ENCODE peak calls at places on chromosomes 16 and 17, in eight cellular contexts. One of them, this sample, is unnamed.

GRCh38 chr17:3893003-3893719 is at the start of gene CAMKK1:
- DNase-seq in epithelial cell of esophagus: peak; percentile 81
- DNase-seq in SW 1271: peak; percentile 49
- DNase-seq in NCI-H1417: peak; percentile 93
- DNase-seq in EL: peak; percentile 88
- DNase-seq in activated effector memory CD4-positive, alpha-beta T cell treated with anti-CD3 and anti-CD28 coated beads, Interleukin-2, amount 50 U/mL, for 16 hours: peak; percentile 96
- DNase-seq in AG09309: no peak
- DNase-seq in HEK293T: peak; percentile 96
- DNase-seq in this sample: peak; percentile 54

GRCh38 chr16:7391694-7392093 is 59.0 kb downstream of the RBFOX1 start:
- DNase-seq in SW 1271: no peak
- DNase-seq in NCI-H1417: no peak
- DNase-seq in epithelial cell of esophagus: no peak
- DNase-seq in activated effector memory CD4-positive, alpha-beta T cell treated with anti-CD3 and anti-CD28 coated beads, Interleukin-2, amount 50 U/mL, for 16 hours: no peak
- DNase-seq in HEK293T: no peak
- DNase-seq in AG09309: no peak
- DNase-seq in EL: no peak
- DNase-seq in this sample: no peak

GRCh38 chr16:58366247-58367031 is 25.8 kb upstream of the GINS3 start:
- DNase-seq in epithelial cell of esophagus: peak; percentile 95
- DNase-seq in HEK293T: no peak
- DNase-seq in NCI-H1417: no peak
- DNase-seq in SW 1271: no peak
- DNase-seq in activated effector memory CD4-positive, alpha-beta T cell treated with anti-CD3 and anti-CD28 coated beads, Interleukin-2, amount 50 U/mL, for 16 hours: no peak
- DNase-seq in AG09309: no peak
- DNase-seq in EL: peak; percentile 36
- DNase-seq in this sample: no peak

GRCh38 chr17:968812-969766 is 10.5 kb downstream of the NXN start:
- DNase-seq in activated effector memory CD4-positive, alpha-beta T cell treated with anti-CD3 and anti-CD28 coated beads, Interleukin-2, amount 50 U/mL, for 16 hours: no peak
- DNase-seq in AG09309: no peak
- DNase-seq in NCI-H1417: peak; percentile 11
- DNase-seq in HEK293T: no peak
- DNase-seq in epithelial cell of esophagus: peak; percentile 68
- DNase-seq in SW 1271: no peak
- DNase-seq in EL: peak; percentile 71
- DNase-seq in this sample: no peak

GRCh38 chr16:50156590-50156989 is 3.5 kb downstream of the TENT4B start:
- DNase-seq in activated effector memory CD4-positive, alpha-beta T cell treated with anti-CD3 and anti-CD28 coated beads, Interleukin-2, amount 50 U/mL, for 16 hours: no peak
- DNase-seq in EL: no peak
- DNase-seq in NCI-H1417: no peak
- DNase-seq in HEK293T: no peak
- DNase-seq in epithelial cell of esophagus: no peak
- DNase-seq in AG09309: no peak
- DNase-seq in SW 1271: no peak
- DNase-seq in this sample: no peak

GRCh38 chr16:25012525-25012991 is 2.6 kb downstream of the ARHGAP17 start:
- DNase-seq in SW 1271: no peak
- DNase-seq in AG09309: peak; percentile 95
- DNase-seq in EL: peak; percentile 92
- DNase-seq in NCI-H1417: no peak
- DNase-seq in HEK293T: no peak
- DNase-seq in epithelial cell of esophagus: peak; percentile 68
- DNase-seq in activated effector memory CD4-positive, alpha-beta T cell treated with anti-CD3 and anti-CD28 coated beads, Interleukin-2, amount 50 U/mL, for 16 hours: no peak
- DNase-seq in this sample: peak; percentile 5

GRCh38 chr16:51376080-51376479 is 225.0 kb upstream of the SALL1 start:
- DNase-seq in epithelial cell of esophagus: no peak
- DNase-seq in activated effector memory CD4-positive, alpha-beta T cell treated with anti-CD3 and anti-CD28 coated beads, Interleukin-2, amount 50 U/mL, for 16 hours: no peak
- DNase-seq in NCI-H1417: no peak
- DNase-seq in EL: no peak
- DNase-seq in SW 1271: no peak
- DNase-seq in HEK293T: no peak
- DNase-seq in AG09309: no peak
- DNase-seq in this sample: no peak

GRCh38 chr17:30208214-30208613 is 27.3 kb downstream of the SLC6A4 start:
- DNase-seq in HEK293T: no peak
- DNase-seq in epithelial cell of esophagus: no peak
- DNase-seq in SW 1271: no peak
- DNase-seq in EL: no peak
- DNase-seq in NCI-H1417: no peak
- DNase-seq in activated effector memory CD4-positive, alpha-beta T cell treated with anti-CD3 and anti-CD28 coated beads, Interleukin-2, amount 50 U/mL, for 16 hours: no peak
- DNase-seq in AG09309: no peak
- DNase-seq in this sample: no peak

GRCh38 chr16:2035431-2036199 is 8.9 kb downstream of the NHERF2 start:
- DNase-seq in EL: peak; percentile 96
- DNase-seq in activated effector memory CD4-positive, alpha-beta T cell treated with anti-CD3 and anti-CD28 coated beads, Interleukin-2, amount 50 U/mL, for 16 hours: no peak
- DNase-seq in epithelial cell of esophagus: no peak
- DNase-seq in NCI-H1417: peak; percentile 70
- DNase-seq in SW 1271: no peak
- DNase-seq in HEK293T: no peak
- DNase-seq in AG09309: peak; percentile 57
- DNase-seq in this sample: no peak

GRCh38 chr16:82684246-82684645 is 57.5 kb downstream of the CDH13 start:
- DNase-seq in activated effector memory CD4-positive, alpha-beta T cell treated with anti-CD3 and anti-CD28 coated beads, Interleukin-2, amount 50 U/mL, for 16 hours: no peak
- DNase-seq in AG09309: no peak
- DNase-seq in SW 1271: no peak
- DNase-seq in HEK293T: no peak
- DNase-seq in epithelial cell of esophagus: no peak
- DNase-seq in EL: peak; percentile 36
- DNase-seq in NCI-H1417: no peak
- DNase-seq in this sample: no peak

GRCh38 chr16:83015871-83016270 is 389.1 kb downstream of the CDH13 start:
- DNase-seq in AG09309: peak; percentile 47
- DNase-seq in HEK293T: no peak
- DNase-seq in EL: peak; percentile 63
- DNase-seq in activated effector memory CD4-positive, alpha-beta T cell treated with anti-CD3 and anti-CD28 coated beads, Interleukin-2, amount 50 U/mL, for 16 hours: no peak
- DNase-seq in epithelial cell of esophagus: no peak
- DNase-seq in NCI-H1417: no peak
- DNase-seq in SW 1271: no peak
- DNase-seq in this sample: no peak

GRCh38 chr17:79749156-79749815 is 18.5 kb downstream of the ENPP7 start:
- DNase-seq in NCI-H1417: no peak
- DNase-seq in SW 1271: no peak
- DNase-seq in activated effector memory CD4-positive, alpha-beta T cell treated with anti-CD3 and anti-CD28 coated beads, Interleukin-2, amount 50 U/mL, for 16 hours: no peak
- DNase-seq in HEK293T: no peak
- DNase-seq in AG09309: peak; percentile 59
- DNase-seq in epithelial cell of esophagus: peak; percentile 18
- DNase-seq in EL: peak; percentile 14
- DNase-seq in this sample: no peak

GRCh38 chr16:22369221-22369811 is 5.1 kb downstream of the CDR2 start:
- DNase-seq in AG09309: no peak
- DNase-seq in NCI-H1417: no peak
- DNase-seq in SW 1271: no peak
- DNase-seq in epithelial cell of esophagus: peak; percentile 37
- DNase-seq in EL: peak; percentile 57
- DNase-seq in HEK293T: no peak
- DNase-seq in activated effector memory CD4-positive, alpha-beta T cell treated with anti-CD3 and anti-CD28 coated beads, Interleukin-2, amount 50 U/mL, for 16 hours: no peak
- DNase-seq in this sample: no peak

GRCh38 chr17:40139566-40140058 is 725 bp upstream of the CASC3 start:
- DNase-seq in activated effector memory CD4-positive, alpha-beta T cell treated with anti-CD3 and anti-CD28 coated beads, Interleukin-2, amount 50 U/mL, for 16 hours: no peak
- DNase-seq in AG09309: no peak
- DNase-seq in EL: no peak
- DNase-seq in epithelial cell of esophagus: no peak
- DNase-seq in SW 1271: no peak
- DNase-seq in HEK293T: no peak
- DNase-seq in NCI-H1417: no peak
- DNase-seq in this sample: no peak

GRCh38 chr17:44591223-44591622 is 33.9 kb downstream of the FZD2 start:
- DNase-seq in EL: no peak
- DNase-seq in epithelial cell of esophagus: no peak
- DNase-seq in HEK293T: no peak
- DNase-seq in NCI-H1417: no peak
- DNase-seq in activated effector memory CD4-positive, alpha-beta T cell treated with anti-CD3 and anti-CD28 coated beads, Interleukin-2, amount 50 U/mL, for 16 hours: no peak
- DNase-seq in SW 1271: no peak
- DNase-seq in AG09309: no peak
- DNase-seq in this sample: no peak

GRCh38 chr16:53565300-53565699 is 62.3 kb upstream of the AKTIP start:
- DNase-seq in AG09309: no peak
- DNase-seq in epithelial cell of esophagus: peak; percentile 20
- DNase-seq in NCI-H1417: no peak
- DNase-seq in HEK293T: no peak
- DNase-seq in SW 1271: no peak
- DNase-seq in EL: no peak
- DNase-seq in activated effector memory CD4-positive, alpha-beta T cell treated with anti-CD3 and anti-CD28 coated beads, Interleukin-2, amount 50 U/mL, for 16 hours: no peak
- DNase-seq in this sample: no peak

GRCh38 chr17:80328620-80329380 is 68.1 kb downstream of the RNF213 start:
- DNase-seq in epithelial cell of esophagus: no peak
- DNase-seq in SW 1271: no peak
- DNase-seq in activated effector memory CD4-positive, alpha-beta T cell treated with anti-CD3 and anti-CD28 coated beads, Interleukin-2, amount 50 U/mL, for 16 hours: peak; percentile 59
- DNase-seq in EL: no peak
- DNase-seq in AG09309: no peak
- DNase-seq in NCI-H1417: no peak
- DNase-seq in HEK293T: no peak
- DNase-seq in this sample: no peak

GRCh38 chr17:83109793-83110645 is 30.6 kb downstream of the METRNL start:
- DNase-seq in activated effector memory CD4-positive, alpha-beta T cell treated with anti-CD3 and anti-CD28 coated beads, Interleukin-2, amount 50 U/mL, for 16 hours: no peak
- DNase-seq in SW 1271: peak; percentile 78
- DNase-seq in AG09309: peak; percentile 93
- DNase-seq in epithelial cell of esophagus: peak; percentile 95
- DNase-seq in NCI-H1417: no peak
- DNase-seq in EL: peak; percentile 99
- DNase-seq in HEK293T: no peak
- DNase-seq in this sample: no peak

GRCh38 chr17:2718150-2718938 is 6.8 kb upstream of the CLUH start:
- DNase-seq in NCI-H1417: no peak
- DNase-seq in HEK293T: no peak
- DNase-seq in EL: peak; percentile 41
- DNase-seq in epithelial cell of esophagus: peak; percentile 54
- DNase-seq in SW 1271: no peak
- DNase-seq in activated effector memory CD4-positive, alpha-beta T cell treated with anti-CD3 and anti-CD28 coated beads, Interleukin-2, amount 50 U/mL, for 16 hours: no peak
- DNase-seq in AG09309: no peak
- DNase-seq in this sample: no peak

GRCh38 chr16:25024900-25025299 is 9.7 kb upstream of the ARHGAP17 start:
- DNase-seq in activated effector memory CD4-positive, alpha-beta T cell treated with anti-CD3 and anti-CD28 coated beads, Interleukin-2, amount 50 U/mL, for 16 hours: no peak
- DNase-seq in AG09309: no peak
- DNase-seq in NCI-H1417: no peak
- DNase-seq in SW 1271: no peak
- DNase-seq in epithelial cell of esophagus: no peak
- DNase-seq in HEK293T: no peak
- DNase-seq in EL: no peak
- DNase-seq in this sample: no peak

GRCh38 chr16:84819644-84820304 is at the start of gene CRISPLD2:
- DNase-seq in epithelial cell of esophagus: peak; percentile 87
- DNase-seq in HEK293T: peak; percentile 97
- DNase-seq in NCI-H1417: peak; percentile 92
- DNase-seq in EL: peak; percentile 92
- DNase-seq in AG09309: no peak
- DNase-seq in SW 1271: peak; percentile 72
- DNase-seq in activated effector memory CD4-positive, alpha-beta T cell treated with anti-CD3 and anti-CD28 coated beads, Interleukin-2, amount 50 U/mL, for 16 hours: peak; percentile 94
- DNase-seq in this sample: peak; percentile 60

GRCh38 chr16:66250686-66251405 is 115.6 kb upstream of the CDH5 start:
- DNase-seq in activated effector memory CD4-positive, alpha-beta T cell treated with anti-CD3 and anti-CD28 coated beads, Interleukin-2, amount 50 U/mL, for 16 hours: no peak
- DNase-seq in NCI-H1417: no peak
- DNase-seq in EL: peak; percentile 76
- DNase-seq in epithelial cell of esophagus: no peak
- DNase-seq in AG09309: no peak
- DNase-seq in HEK293T: no peak
- DNase-seq in SW 1271: no peak
- DNase-seq in this sample: no peak

GRCh38 chr17:7064248-7064647 is 15.8 kb downstream of the CLEC10A start:
- DNase-seq in AG09309: no peak
- DNase-seq in activated effector memory CD4-positive, alpha-beta T cell treated with anti-CD3 and anti-CD28 coated beads, Interleukin-2, amount 50 U/mL, for 16 hours: no peak
- DNase-seq in EL: no peak
- DNase-seq in SW 1271: no peak
- DNase-seq in epithelial cell of esophagus: no peak
- DNase-seq in HEK293T: no peak
- DNase-seq in NCI-H1417: no peak
- DNase-seq in this sample: no peak

This sample was measured in NCI-H2227 treated with DMSO at 0.1 percent for 48 hours.